ENCODE peak calls at places on chromosome 22, in eight cellular contexts. J, Z, Y, G, N, A, Q and E are unnamed samples.

GRCh38 chr22:48729499-48730171 is 1098.0 kb downstream of the BRD1 start:
- DNase-seq in N (no peak), Z (no peak), A (no peak), Q (no peak), G (no peak), J (no peak), Y (no peak), E (no peak)

GRCh38 chr22:25852223-25852622 is 110.2 kb downstream of the MYO18B start:
- DNase-seq in A (no peak), Q (no peak), Z (no peak), Y (no peak), J (no peak), N (no peak), G (no peak), E (no peak)

GRCh38 chr22:49959782-49960158 is 802 bp upstream of the PIM3 start:
- DNase-seq in N (no peak), A (no peak), Q (no peak), Z (peak; percentile 75), Y (no peak), G (peak; percentile 49), J (peak; percentile 48), E (no peak)

GRCh38 chr22:38236786-38237185 is 35.0 kb downstream of the MAFF start:
- DNase-seq in Q (no peak), A (no peak), Z (no peak), Y (no peak), N (no peak), G (no peak), J (peak; percentile 72), E (no peak)

GRCh38 chr22:41574847-41575381 is 14.1 kb downstream of the CSDC2 start:
- DNase-seq in N (no peak), J (no peak), G (no peak), Z (no peak), A (no peak), Q (no peak), Y (no peak), E (no peak)

GRCh38 chr22:30208631-30209603 is 37.6 kb downstream of the LIF start:
- DNase-seq in J (no peak), A (no peak), Z (peak; percentile 63), G (peak; percentile 95), N (no peak), Y (no peak), Q (no peak), E (peak; percentile 83)

GRCh38 chr22:37848587-37849088 is 581 bp upstream of the EIF3L start:
- DNase-seq in Z (no peak), Q (no peak), Y (no peak), J (peak; percentile 53), A (no peak), G (peak; percentile 11), N (no peak), E (no peak)

GRCh38 chr22:45455212-45455611 is 41.7 kb downstream of the RIBC2 start:
- DNase-seq in A (peak; percentile 51), Y (no peak), N (no peak), J (no peak), Q (no peak), Z (no peak), G (no peak), E (no peak)

GRCh38 chr22:44882226-44882905 is 127.4 kb downstream of the PHF21B start:
- DNase-seq in G (no peak), Q (no peak), J (no peak), Y (no peak), Z (no peak), N (no peak), A (no peak), E (no peak)

GRCh38 chr22:23279781-23280180 is 99.5 kb downstream of the BCR start:
- DNase-seq in Q (no peak), Z (no peak), J (peak; percentile 82), N (no peak), G (peak; percentile 40), A (no peak), Y (no peak), E (no peak)

GRCh38 chr22:20242393-20243175 is 25.5 kb downstream of the RTN4R start:
- DNase-seq in A (no peak), Z (no peak), N (no peak), J (no peak), Y (no peak), G (no peak), Q (no peak), E (no peak)

GRCh38 chr22:43862074-43862881 is at the start of gene SULT4A1:
- DNase-seq in Z (peak; percentile 9), J (peak; percentile 30), Q (no peak), A (peak; percentile 52), N (no peak), Y (no peak), G (peak; percentile 36), E (no peak)

GRCh38 chr22:44199866-44200265 is 19.1 kb downstream of the PARVG start:
- DNase-seq in Y (no peak), A (no peak), G (no peak), N (no peak), Z (no peak), Q (no peak), J (no peak), E (no peak)

GRCh38 chr22:17514092-17514491 is 49.2 kb upstream of the SLC25A18 start:
- DNase-seq in Q (no peak), Y (no peak), N (no peak), A (peak; percentile 3), G (no peak), J (no peak), Z (no peak), E (no peak)
- TF ChIP-seq CTCF in Q (no peak), Y (no peak), N (no peak), A (no peak), G (no peak), J (no peak), Z (no peak), E (no peak)

DNA sequence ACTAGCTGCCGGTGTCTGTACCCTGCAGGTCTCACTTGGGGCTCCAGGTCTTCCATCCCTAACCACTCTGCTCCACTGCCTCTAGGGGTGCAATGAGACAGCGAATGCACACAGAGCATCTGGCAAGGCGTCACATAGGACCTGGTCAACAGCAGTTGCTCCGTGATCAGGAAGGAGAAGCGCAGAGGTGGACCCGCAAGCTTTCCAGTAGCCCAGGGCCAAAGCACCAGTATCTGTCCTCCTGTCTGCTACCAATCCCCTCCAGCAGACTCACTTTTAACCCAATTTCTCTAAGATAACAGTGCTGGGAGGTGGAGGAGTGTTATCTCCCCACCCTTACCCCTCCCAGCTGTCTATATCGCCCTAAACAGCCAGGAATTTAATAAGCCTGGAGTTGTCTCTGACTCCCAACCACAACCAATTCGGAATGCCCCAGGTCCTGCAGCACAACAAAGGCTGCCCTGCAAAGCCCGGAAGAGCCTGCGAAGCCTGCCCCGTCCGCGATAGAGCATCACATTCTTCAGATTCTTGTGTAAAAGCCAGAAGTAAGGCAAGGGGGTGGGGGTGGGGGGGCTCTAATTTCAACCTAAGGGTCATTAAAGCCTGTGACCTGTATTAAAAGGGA is 19.3 kb downstream of the MYH9 start:
- DNase-seq in Z (no peak), Y (no peak), J (peak; percentile 38), A (peak; percentile 76), N (peak; percentile 42), G (peak; percentile 92), Q (no peak), E (no peak)
- TF ChIP-seq CTCF in Z (no peak), Y (no peak), J (no peak), A (peak; percentile 28), N (no peak), G (peak; percentile 19), Q (no peak), E (no peak)

GRCh38 chr22:28112130-28112529 is 193.1 kb upstream of the PITPNB start:
- DNase-seq in G (no peak), J (no peak), Q (no peak), Y (no peak), N (no peak), A (no peak), Z (no peak), E (no peak)

GRCh38 chr22:28115426-28115825 is 196.4 kb upstream of the PITPNB start:
- DNase-seq in Q (no peak), G (no peak), N (no peak), J (peak; percentile 13), Y (no peak), Z (no peak), A (no peak), E (no peak)

GRCh38 chr22:28111501-28111900 is 192.4 kb upstream of the PITPNB start:
- DNase-seq in Z (no peak), G (peak; percentile 30), A (no peak), Q (no peak), Y (no peak), N (no peak), J (no peak), E (no peak)

GRCh38 chr22:28116261-28116673 is 197.2 kb upstream of the PITPNB start:
- DNase-seq in G (peak; percentile 99), J (peak; percentile 97), A (peak; percentile 27), N (no peak), Y (no peak), Q (no peak), Z (no peak), E (peak; percentile 53)

GRCh38 chr22:28112548-28113043 is 193.5 kb upstream of the PITPNB start:
- DNase-seq in Q (no peak), Y (no peak), Z (no peak), A (peak; percentile 68), J (peak; percentile 24), G (peak; percentile 66), N (peak; percentile 16), E (no peak)
- TF ChIP-seq CTCF in Q (peak; percentile 3), Y (no peak), Z (peak; percentile 25), A (peak; percentile 60), J (peak; percentile 46), G (peak; percentile 38), N (peak; percentile 71), E (peak; percentile 35)

GRCh38 chr22:39502789-39503464 is 837 bp downstream of the MIEF1 start:
- DNase-seq in Y (no peak), G (no peak), J (no peak), N (no peak), A (no peak), Q (no peak), Z (no peak), E (no peak)

GRCh38 chr22:39501644-39502108 is 414 bp upstream of the MIEF1 start:
- DNase-seq in J (no peak), G (no peak), Q (no peak), Z (no peak), N (no peak), A (no peak), Y (no peak), E (no peak)

GRCh38 chr22:39503590-39503989 is 1.5 kb downstream of the MIEF1 start:
- DNase-seq in Y (no peak), J (no peak), Z (no peak), Q (no peak), G (no peak), A (no peak), N (no peak), E (no peak)

GRCh38 chr22:39504071-39504470 is 2.0 kb downstream of the MIEF1 start:
- DNase-seq in J (no peak), Z (no peak), G (no peak), A (no peak), Y (no peak), Q (no peak), N (no peak), E (no peak)

DNA sequence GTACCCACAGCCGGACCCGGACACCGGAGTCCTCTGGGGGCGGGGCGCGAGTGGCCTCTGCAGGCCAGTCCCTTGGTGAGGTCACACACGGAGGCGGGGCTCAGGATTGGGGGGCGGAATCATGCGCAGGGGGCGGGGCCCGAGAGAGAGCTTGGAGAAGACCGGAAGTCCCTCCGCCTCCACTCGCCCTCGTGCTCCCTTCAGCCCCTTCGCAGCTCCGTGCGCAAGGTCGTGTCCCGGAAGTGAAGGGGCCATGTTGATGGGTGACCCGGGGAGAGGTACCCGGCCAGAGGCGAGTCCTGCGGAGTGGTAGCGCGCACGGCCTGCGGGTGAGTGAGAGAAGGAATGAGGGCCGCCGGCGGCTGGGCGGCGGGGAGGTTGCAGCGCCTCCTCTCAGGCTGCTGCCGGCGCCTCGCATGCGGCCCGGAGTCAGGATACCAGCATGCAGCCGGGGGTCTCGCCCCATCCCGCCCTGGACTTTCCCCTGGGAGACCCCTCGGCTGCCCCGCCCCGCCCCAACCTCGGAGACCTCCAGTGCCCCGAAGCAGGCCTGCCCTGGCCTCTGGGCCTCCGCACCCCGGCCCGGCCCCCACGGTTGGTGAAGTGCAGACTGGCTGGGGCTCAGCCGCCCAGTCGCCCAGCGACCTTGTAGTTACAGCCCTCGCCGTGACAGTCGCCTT is at the start of gene MIEF1:
- DNase-seq in Q (peak; percentile 98), Z (peak; percentile 98), A (peak; percentile 98), Y (peak; percentile 97), J (peak; percentile 95), N (peak; percentile 93), G (peak; percentile 94), E (peak; percentile 87)
- TF ChIP-seq CTCF in Q (no peak), Z (no peak), A (peak; percentile 17), Y (no peak), J (no peak), N (no peak), G (no peak), E (no peak)